ENCODE peak calls at places on chromosomes 7 and 10, in eight cellular contexts. U, O, Z, V, G, K, L and F are unnamed samples.
A peak's percentile ranks its signal among the peaks of the same experiment; 100 is the strongest.

GRCh38 chr10:68202965-68203358 is 29.0 kb downstream of the ATOH7 start:
- DNase-seq in L (no peak), G (no peak), O (peak; percentile 28), K (no peak), U (no peak), Z (no peak), V (no peak), F (peak; percentile 78)

GRCh38 chr10:82908751-82909150 is 1033.8 kb downstream of the NRG3 start:
- DNase-seq in L (no peak), O (no peak), U (no peak), V (no peak), K (no peak), G (no peak), Z (no peak), F (no peak)

GRCh38 chr10:26242752-26243151 is 26.2 kb downstream of the GAD2 start:
- DNase-seq in U (no peak), L (no peak), O (no peak), G (no peak), K (no peak), V (no peak), Z (no peak), F (no peak)

GRCh38 chr7:75776295-75776971 is 4.4 kb upstream of the CCL26 start:
- DNase-seq in G (no peak), U (peak; percentile 37), V (no peak), Z (no peak), K (peak; percentile 94), O (peak; percentile 89), L (no peak), F (peak; percentile 96)

GRCh38 chr10:131928248-131929095 is 27.7 kb downstream of the PPP2R2D start:
- DNase-seq in K (no peak), Z (no peak), L (no peak), G (no peak), U (peak; percentile 29), O (peak; percentile 30), V (no peak), F (no peak)

GRCh38 chr10:4344544-4344994 is 481.4 kb upstream of the AKR1E2 start:
- DNase-seq in L (no peak), G (peak; percentile 21), Z (peak; percentile 89), V (peak; percentile 89), O (peak; percentile 100), K (peak; percentile 97), U (no peak), F (peak; percentile 100)

GRCh38 chr10:62610649-62611229 is 193.8 kb upstream of the ADO start:
- DNase-seq in O (peak; percentile 61), U (peak; percentile 67), Z (peak; percentile 60), V (no peak), G (peak; percentile 69), K (no peak), L (peak; percentile 67), F (peak; percentile 41)

GRCh38 chr7:80848841-80849240 is 70.0 kb downstream of the SEMA3C start:
- DNase-seq in K (no peak), L (no peak), U (no peak), V (no peak), G (no peak), O (no peak), Z (no peak), F (no peak)

GRCh38 chr7:27110163-27110976 is 7.9 kb upstream of the HOXA2 start:
- DNase-seq in K (no peak), O (peak; percentile 87), L (no peak), Z (no peak), V (no peak), U (no peak), G (no peak), F (peak; percentile 75)

GRCh38 chr7:6228865-6229264 is 43.6 kb downstream of the CYTH3 start:
- DNase-seq in K (no peak), V (no peak), L (no peak), Z (no peak), U (no peak), G (no peak), O (peak; percentile 91), F (peak; percentile 72)

GRCh38 chr10:105803206-105803605 is 1162.1 kb downstream of the SORCS3 start:
- DNase-seq in O (no peak), U (no peak), K (no peak), V (no peak), Z (no peak), G (no peak), L (no peak), F (no peak)

GRCh38 chr7:155788616-155789000 is 23.7 kb downstream of the SHH start:
- DNase-seq in L (no peak), O (no peak), Z (no peak), K (no peak), V (no peak), G (no peak), U (no peak), F (no peak)

GRCh38 chr7:155789001-155789725 is 23.1 kb downstream of the SHH start:
- DNase-seq in G (no peak), U (no peak), K (no peak), L (no peak), O (no peak), V (no peak), Z (no peak), F (no peak)

GRCh38 chr7:155785536-155785935 is 26.7 kb downstream of the SHH start:
- DNase-seq in K (no peak), V (no peak), U (no peak), O (no peak), Z (no peak), G (no peak), L (no peak), F (no peak)

GRCh38 chr7:155786491-155786890 is 25.8 kb downstream of the SHH start:
- DNase-seq in Z (no peak), O (no peak), L (no peak), G (no peak), V (no peak), U (no peak), K (no peak), F (no peak)

GRCh38 chr7:155787171-155787851 is 25.0 kb downstream of the SHH start:
- DNase-seq in Z (no peak), O (peak; percentile 42), U (no peak), K (no peak), V (no peak), L (no peak), G (no peak), F (peak; percentile 25)
- H3K4me3 ChIP-seq in Z (no peak overlapping the region), O (peak overlapping the region; percentile 63), U (no peak overlapping the region), K (peak overlapping the region; percentile 33), V (no peak overlapping the region), L (peak overlapping the region; percentile 20), G (no peak overlapping the region), F (peak overlapping the region; percentile 62)

GRCh38 chr10:101071885-101072433 is 10.2 kb downstream of the KAZALD1 start:
- DNase-seq in V (no peak), G (no peak), Z (no peak), K (no peak), O (no peak), U (no peak), L (no peak), F (no peak)

GRCh38 chr10:101075775-101076174 is 14.0 kb downstream of the KAZALD1 start:
- DNase-seq in G (no peak), L (no peak), V (no peak), Z (no peak), O (no peak), K (no peak), U (no peak), F (no peak)

GRCh38 chr10:101071266-101071884 is 9.6 kb downstream of the KAZALD1 start:
- DNase-seq in U (no peak), Z (no peak), O (no peak), V (no peak), K (no peak), L (no peak), G (no peak), F (no peak)

GRCh38 chr10:101072923-101073322 is 11.1 kb downstream of the KAZALD1 start:
- DNase-seq in V (no peak), G (no peak), O (no peak), Z (no peak), U (no peak), L (no peak), K (no peak), F (no peak)

DNA sequence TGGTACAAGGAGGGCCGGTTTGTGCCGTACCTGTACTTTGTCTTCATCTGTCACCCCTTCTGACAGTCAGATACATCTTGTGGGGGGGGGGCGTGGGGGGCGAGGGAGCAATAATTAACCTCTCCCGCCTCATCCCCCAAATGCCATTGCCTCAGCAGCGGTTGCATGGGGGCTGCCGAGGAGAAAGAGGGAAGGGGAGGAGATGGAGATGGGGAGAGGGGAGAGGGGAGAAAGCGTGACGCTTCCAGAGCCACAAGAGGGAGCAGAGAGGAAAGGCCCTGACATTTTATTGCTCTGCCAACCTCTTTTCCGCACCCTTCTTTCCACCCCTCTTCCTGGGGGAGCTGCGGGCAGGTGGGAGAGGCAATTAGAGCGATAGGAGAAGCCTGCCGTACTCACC is 11.8 kb downstream of the KAZALD1 start:
- DNase-seq in L (no peak), U (no peak), Z (no peak), K (no peak), V (no peak), O (no peak), G (no peak), F (no peak)
- TF ChIP-seq CTCF in L (peak; percentile 25), U (no peak), Z (no peak), K (no peak), V (no peak), O (no peak), G (no peak), F (peak; percentile 12)

GRCh38 chr7:141184532-141185190 is 110.8 kb downstream of the TMEM178B start:
- DNase-seq in L (no peak), U (no peak), K (no peak), Z (no peak), V (no peak), O (no peak), G (no peak), F (no peak)
- H3K4me3 ChIP-seq in L (no peak overlapping the region), U (no peak overlapping the region), K (no peak overlapping the region), Z (no peak overlapping the region), V (no peak overlapping the region), O (no peak overlapping the region), G (no peak overlapping the region), F (no peak overlapping the region)

GRCh38 chr10:14190702-14191101 is 140.0 kb downstream of the FRMD4A start:
- DNase-seq in Z (no peak), K (no peak), L (no peak), V (no peak), O (no peak), G (no peak), U (no peak), F (no peak)

GRCh38 chr10:14184841-14185500 is 145.8 kb downstream of the FRMD4A start:
- DNase-seq in O (peak; percentile 20), U (peak; percentile 27), K (no peak), V (no peak), Z (no peak), L (no peak), G (no peak), F (no peak)

GRCh38 chr10:14185501-14186045 is 145.2 kb downstream of the FRMD4A start:
- DNase-seq in K (peak; percentile 21), V (no peak), O (peak; percentile 52), L (no peak), G (no peak), U (peak; percentile 16), Z (peak; percentile 40), F (no peak)

GRCh38 chr10:14182781-14183180 is 147.9 kb downstream of the FRMD4A start:
- DNase-seq in Z (no peak), L (no peak), K (no peak), V (no peak), O (no peak), G (no peak), U (no peak), F (no peak)

DNA sequence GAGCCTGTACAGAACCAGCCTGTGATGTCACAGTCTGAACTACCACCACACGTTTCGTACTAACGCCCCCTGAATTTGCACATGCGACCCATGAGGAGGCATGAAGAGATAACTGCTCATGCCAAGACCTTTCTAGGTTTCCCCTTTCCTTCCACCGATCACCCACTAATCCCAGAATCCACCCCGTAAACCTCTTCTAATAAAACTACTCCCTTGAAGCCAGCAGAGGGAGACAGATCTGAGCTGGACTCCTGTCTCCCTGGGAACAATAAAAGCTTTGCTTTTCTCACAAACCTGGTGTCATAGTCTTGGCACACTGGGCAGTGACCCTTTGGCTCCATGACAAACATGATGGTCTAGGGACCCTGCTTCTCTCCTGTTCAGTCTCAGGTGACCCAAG is 144.5 kb downstream of the FRMD4A start:
- DNase-seq in G (no peak), L (no peak), U (no peak), V (no peak), K (no peak), O (peak; percentile 3), Z (no peak), F (no peak)
- TF ChIP-seq CTCF in G (no peak), L (peak; percentile 45), U (no peak), V (no peak), K (peak; percentile 51), O (peak; percentile 37), Z (peak; percentile 17), F (peak; percentile 39)